ENCODE peak calls at places on chromosomes 11 and 22, in seven cellular contexts. G is NCI-H2029 treated with DMSO at 0.1 percent for 48 hours, X is posterior cingulate gyrus, L is AG09309, N is fibroblast of mammary gland, P is keratinocyte, W is RKO. K is an unnamed sample.

GRCh38 chr22:42299586-42300285 is 29.3 kb upstream of the TCF20 start:
- DNase-seq in G (no peak), X (no peak), L (no peak), N (no peak), P (no peak), W (no peak), K (no peak)

GRCh38 chr11:104120493-104121200 is 43.3 kb downstream of the PDGFD start:
- DNase-seq in G (no peak), X (no peak), L (no peak), N (no peak), P (no peak), W (no peak), K (no peak)

GRCh38 chr22:44659140-44659539 is 42.9 kb upstream of the PRR5 start:
- DNase-seq in G (no peak), X (peak; percentile 23), L (no peak), N (no peak), P (no peak), W (no peak), K (no peak)

GRCh38 chr11:66579017-66579606 is 10.7 kb upstream of the CTSF start:
- DNase-seq in G (peak; percentile 25), X (peak; percentile 73), L (peak; percentile 23), N (peak; percentile 83), P (peak; percentile 13), W (peak; percentile 74), K (peak; percentile 48)

GRCh38 chr11:75441804-75442132 is 8.8 kb upstream of the KLHL35 start:
- DNase-seq in G (no peak), X (no peak), L (no peak), N (no peak), P (no peak), W (no peak), K (no peak)

GRCh38 chr11:103436131-103436770 is 327.0 kb downstream of the DYNC2H1 start:
- DNase-seq in G (no peak), X (no peak), L (no peak), N (no peak), P (no peak), W (no peak), K (no peak)

GRCh38 chr11:8503872-8504491 is 90.0 kb downstream of the STK33 start:
- DNase-seq in G (peak; percentile 16), X (no peak), L (no peak), N (no peak), P (no peak), W (no peak), K (no peak)

GRCh38 chr11:22539851-22540376 is 85.7 kb downstream of the FANCF start:
- DNase-seq in G (no peak), X (no peak), L (no peak), N (peak; percentile 35), P (no peak), W (peak; percentile 59), K (no peak)

GRCh38 chr11:70796601-70797000 is 398.3 kb downstream of the CTTN start:
- DNase-seq in G (no peak), X (no peak), L (no peak), N (no peak), P (no peak), W (no peak), K (no peak)

GRCh38 chr22:31123292-31123602 is 481 bp downstream of the INPP5J start:
- DNase-seq in G (no peak), X (no peak), L (no peak), N (no peak), P (no peak), W (no peak), K (no peak)

GRCh38 chr11:66719111-66719872 is 9.7 kb downstream of the SPTBN2 start:
- DNase-seq in G (no peak), X (no peak), L (no peak), N (no peak), P (no peak), W (no peak), K (no peak)

GRCh38 chr11:58622344-58622743 is at the start of gene CNTF:
- DNase-seq in G (no peak), X (no peak), L (no peak), N (peak; percentile 3), P (no peak), W (no peak), K (peak; percentile 29)

GRCh38 chr11:82355313-82355823 is 378.3 kb downstream of the FAM181B start:
- DNase-seq in G (no peak), X (no peak), L (no peak), N (no peak), P (no peak), W (no peak), K (no peak)

GRCh38 chr22:45776313-45776585 is 104.6 kb downstream of the ATXN10 start:
- DNase-seq in G (no peak), X (no peak), L (no peak), N (no peak), P (no peak), W (no peak), K (no peak)

GRCh38 chr22:44389181-44389580 is 76.4 kb upstream of the SHISAL1 start:
- DNase-seq in G (no peak), X (no peak), L (no peak), N (no peak), P (no peak), W (no peak), K (no peak)

GRCh38 chr11:34270711-34271110 is 87.1 kb downstream of the ABTB2 start:
- DNase-seq in G (no peak), X (no peak), L (no peak), N (no peak), P (no peak), W (no peak), K (no peak)

GRCh38 chr11:8041576-8041975 is 39.4 kb upstream of the TUB start:
- DNase-seq in G (no peak), X (no peak), L (no peak), N (no peak), P (no peak), W (no peak), K (no peak)

GRCh38 chr11:68275721-68276488 is 4.1 kb upstream of the C11orf24 start:
- DNase-seq in G (no peak), X (no peak), L (no peak), N (no peak), P (peak; percentile 88), W (no peak), K (no peak)

GRCh38 chr11:111851636-111852035 is 19.7 kb downstream of the ALG9 start:
- DNase-seq in G (no peak), X (no peak), L (no peak), N (peak; percentile 52), P (no peak), W (peak; percentile 30), K (peak; percentile 36)

GRCh38 chr22:48880749-48881148 is 946.9 kb downstream of the BRD1 start:
- DNase-seq in G (no peak), X (no peak), L (no peak), N (no peak), P (no peak), W (no peak), K (no peak)

GRCh38 chr22:28002181-28002700 is 83.2 kb upstream of the PITPNB start:
- DNase-seq in G (no peak), X (no peak), L (no peak), N (peak; percentile 19), P (no peak), W (peak; percentile 22), K (peak; percentile 15)

GRCh38 chr22:29061773-29062172 is at the start of gene C22orf31:
- DNase-seq in G (no peak), X (no peak), L (no peak), N (no peak), P (no peak), W (no peak), K (no peak)

GRCh38 chr22:42268852-42269406 is 1.5 kb downstream of the TCF20 start:
- DNase-seq in G (no peak), X (no peak), L (no peak), N (no peak), P (no peak), W (peak; percentile 19), K (no peak)

GRCh38 chr22:33579448-33580093 is 340.7 kb downstream of the LARGE1 start:
- DNase-seq in G (peak; percentile 24), X (peak; percentile 65), L (peak; percentile 1), N (peak; percentile 52), P (no peak), W (peak; percentile 55), K (peak; percentile 29)

GRCh38 chr11:134754196-134754822 is 342.3 kb upstream of the B3GAT1 start:
- DNase-seq in G (no peak), X (no peak), L (no peak), N (no peak), P (no peak), W (no peak), K (no peak)

GRCh38 chr11:45791524-45791923 is 13.4 kb upstream of the SLC35C1 start:
- DNase-seq in G (no peak), X (no peak), L (no peak), N (no peak), P (no peak), W (no peak), K (no peak)

GRCh38 chr11:116618461-116618860 is 154.3 kb downstream of the BUD13 start:
- DNase-seq in G (no peak), X (no peak), L (no peak), N (no peak), P (no peak), W (no peak), K (no peak)

GRCh38 chr11:20159680-20160381 is 444 bp downstream of the DBX1 start:
- DNase-seq in G (no peak), X (no peak), L (no peak), N (no peak), P (no peak), W (no peak), K (no peak)

K was measured in HFFc6.